ENCODE peak calls at places on chromosomes 16 and 17, in five cellular contexts. One of them, this sample, is unnamed.

GRCh38 chr17:72715906-72716572 is 376.4 kb downstream of the SLC39A11 start:
- DNase-seq in thoracic aorta: no peak
- DNase-seq in NCI-H1092: no peak
- DNase-seq in stimulated activated CD8-positive, alpha-beta memory T cell treated with anti-CD3 and anti-CD28 coated beads, Interleukin-12 subunit alpha, Interleukin-12 subunit beta, amount 100 ng/mL, for 4 hours: no peak
- DNase-seq in IMR-90: peak
- DNase-seq in this sample: peak

GRCh38 chr17:40097931-40098845 is 2.2 kb downstream of the NR1D1 start:
- DNase-seq in thoracic aorta: peak
- DNase-seq in NCI-H1092: no peak
- DNase-seq in stimulated activated CD8-positive, alpha-beta memory T cell treated with anti-CD3 and anti-CD28 coated beads, Interleukin-12 subunit alpha, Interleukin-12 subunit beta, amount 100 ng/mL, for 4 hours: no peak
- DNase-seq in IMR-90: no peak
- DNase-seq in this sample: peak

GRCh38 chr16:24482681-24483202 is 56.6 kb upstream of the RBBP6 start:
- DNase-seq in thoracic aorta: no peak
- DNase-seq in NCI-H1092: no peak
- DNase-seq in stimulated activated CD8-positive, alpha-beta memory T cell treated with anti-CD3 and anti-CD28 coated beads, Interleukin-12 subunit alpha, Interleukin-12 subunit beta, amount 100 ng/mL, for 4 hours: no peak
- DNase-seq in IMR-90: no peak
- DNase-seq in this sample: no peak

GRCh38 chr16:15879255-15879804 is 9.1 kb downstream of the CEP20 start:
- DNase-seq in thoracic aorta: no peak
- DNase-seq in NCI-H1092: no peak
- DNase-seq in stimulated activated CD8-positive, alpha-beta memory T cell treated with anti-CD3 and anti-CD28 coated beads, Interleukin-12 subunit alpha, Interleukin-12 subunit beta, amount 100 ng/mL, for 4 hours: no peak
- DNase-seq in IMR-90: peak
- DNase-seq in this sample: peak

GRCh38 chr16:19294156-19294649 is 8.7 kb downstream of the CLEC19A start:
- DNase-seq in thoracic aorta: no peak
- DNase-seq in NCI-H1092: no peak
- DNase-seq in stimulated activated CD8-positive, alpha-beta memory T cell treated with anti-CD3 and anti-CD28 coated beads, Interleukin-12 subunit alpha, Interleukin-12 subunit beta, amount 100 ng/mL, for 4 hours: no peak
- DNase-seq in IMR-90: no peak
- DNase-seq in this sample: no peak

GRCh38 chr17:72397223-72397667 is 276.4 kb downstream of the SOX9 start:
- DNase-seq in thoracic aorta: no peak
- DNase-seq in NCI-H1092: no peak
- DNase-seq in stimulated activated CD8-positive, alpha-beta memory T cell treated with anti-CD3 and anti-CD28 coated beads, Interleukin-12 subunit alpha, Interleukin-12 subunit beta, amount 100 ng/mL, for 4 hours: no peak
- DNase-seq in IMR-90: no peak
- DNase-seq in this sample: no peak

GRCh38 chr16:57304169-57305061 is 19.9 kb upstream of the PLLP start:
- DNase-seq in thoracic aorta: peak
- DNase-seq in NCI-H1092: no peak
- DNase-seq in stimulated activated CD8-positive, alpha-beta memory T cell treated with anti-CD3 and anti-CD28 coated beads, Interleukin-12 subunit alpha, Interleukin-12 subunit beta, amount 100 ng/mL, for 4 hours: no peak
- DNase-seq in IMR-90: peak
- DNase-seq in this sample: peak

GRCh38 chr17:66831383-66832220 is 3.3 kb upstream of the CACNG5 start:
- DNase-seq in thoracic aorta: no peak
- DNase-seq in NCI-H1092: no peak
- DNase-seq in stimulated activated CD8-positive, alpha-beta memory T cell treated with anti-CD3 and anti-CD28 coated beads, Interleukin-12 subunit alpha, Interleukin-12 subunit beta, amount 100 ng/mL, for 4 hours: no peak
- DNase-seq in IMR-90: no peak
- DNase-seq in this sample: no peak

GRCh38 chr16:10752843-10753523 is 9.3 kb downstream of the NUBP1 start:
- DNase-seq in thoracic aorta: no peak
- DNase-seq in NCI-H1092: no peak
- DNase-seq in stimulated activated CD8-positive, alpha-beta memory T cell treated with anti-CD3 and anti-CD28 coated beads, Interleukin-12 subunit alpha, Interleukin-12 subunit beta, amount 100 ng/mL, for 4 hours: no peak
- DNase-seq in IMR-90: no peak
- DNase-seq in this sample: no peak

GRCh38 chr17:43517615-43518386 is 28.3 kb downstream of the ETV4 start:
- DNase-seq in thoracic aorta: no peak
- DNase-seq in NCI-H1092: no peak
- DNase-seq in stimulated activated CD8-positive, alpha-beta memory T cell treated with anti-CD3 and anti-CD28 coated beads, Interleukin-12 subunit alpha, Interleukin-12 subunit beta, amount 100 ng/mL, for 4 hours: no peak
- DNase-seq in IMR-90: peak
- DNase-seq in this sample: peak

GRCh38 chr16:12426122-12426521 is 377.6 kb downstream of the CPPED1 start:
- DNase-seq in thoracic aorta: no peak
- DNase-seq in NCI-H1092: no peak
- DNase-seq in stimulated activated CD8-positive, alpha-beta memory T cell treated with anti-CD3 and anti-CD28 coated beads, Interleukin-12 subunit alpha, Interleukin-12 subunit beta, amount 100 ng/mL, for 4 hours: no peak
- DNase-seq in IMR-90: peak
- DNase-seq in this sample: no peak

GRCh38 chr16:4915226-4915761 is 21.7 kb downstream of the PPL start:
- DNase-seq in thoracic aorta: no peak
- DNase-seq in NCI-H1092: no peak
- DNase-seq in stimulated activated CD8-positive, alpha-beta memory T cell treated with anti-CD3 and anti-CD28 coated beads, Interleukin-12 subunit alpha, Interleukin-12 subunit beta, amount 100 ng/mL, for 4 hours: no peak
- DNase-seq in IMR-90: peak
- DNase-seq in this sample: no peak

GRCh38 chr17:44331249-44331760 is 6.7 kb upstream of the SLC25A39 start:
- DNase-seq in thoracic aorta: no peak
- DNase-seq in NCI-H1092: peak
- DNase-seq in stimulated activated CD8-positive, alpha-beta memory T cell treated with anti-CD3 and anti-CD28 coated beads, Interleukin-12 subunit alpha, Interleukin-12 subunit beta, amount 100 ng/mL, for 4 hours: no peak
- DNase-seq in IMR-90: peak
- DNase-seq in this sample: peak

GRCh38 chr17:12342609-12343248 is 322.1 kb downstream of the MAP2K4 start:
- DNase-seq in thoracic aorta: no peak
- DNase-seq in NCI-H1092: no peak
- DNase-seq in stimulated activated CD8-positive, alpha-beta memory T cell treated with anti-CD3 and anti-CD28 coated beads, Interleukin-12 subunit alpha, Interleukin-12 subunit beta, amount 100 ng/mL, for 4 hours: no peak
- DNase-seq in IMR-90: no peak
- DNase-seq in this sample: peak

GRCh38 chr16:62225675-62226074 is 189.4 kb upstream of the CDH8 start:
- DNase-seq in thoracic aorta: no peak
- DNase-seq in NCI-H1092: peak
- DNase-seq in stimulated activated CD8-positive, alpha-beta memory T cell treated with anti-CD3 and anti-CD28 coated beads, Interleukin-12 subunit alpha, Interleukin-12 subunit beta, amount 100 ng/mL, for 4 hours: no peak
- DNase-seq in IMR-90: no peak
- DNase-seq in this sample: peak

GRCh38 chr17:80101946-80102706 is 745 bp downstream of the GAA start:
- DNase-seq in thoracic aorta: no peak
- DNase-seq in NCI-H1092: no peak
- DNase-seq in stimulated activated CD8-positive, alpha-beta memory T cell treated with anti-CD3 and anti-CD28 coated beads, Interleukin-12 subunit alpha, Interleukin-12 subunit beta, amount 100 ng/mL, for 4 hours: no peak
- DNase-seq in IMR-90: peak
- DNase-seq in this sample: peak

GRCh38 chr17:56896968-56897359 is 16.9 kb downstream of the TRIM25 start:
- DNase-seq in thoracic aorta: no peak
- DNase-seq in NCI-H1092: no peak
- DNase-seq in stimulated activated CD8-positive, alpha-beta memory T cell treated with anti-CD3 and anti-CD28 coated beads, Interleukin-12 subunit alpha, Interleukin-12 subunit beta, amount 100 ng/mL, for 4 hours: no peak
- DNase-seq in IMR-90: no peak
- DNase-seq in this sample: no peak

GRCh38 chr16:12095275-12096161 is 119.0 kb downstream of the SNX29 start:
- DNase-seq in thoracic aorta: no peak
- DNase-seq in NCI-H1092: peak
- DNase-seq in stimulated activated CD8-positive, alpha-beta memory T cell treated with anti-CD3 and anti-CD28 coated beads, Interleukin-12 subunit alpha, Interleukin-12 subunit beta, amount 100 ng/mL, for 4 hours: peak
- DNase-seq in IMR-90: peak
- DNase-seq in this sample: peak

GRCh38 chr17:40562841-40563370 is 2.4 kb downstream of the CCR7 start:
- DNase-seq in thoracic aorta: no peak
- DNase-seq in NCI-H1092: no peak
- DNase-seq in stimulated activated CD8-positive, alpha-beta memory T cell treated with anti-CD3 and anti-CD28 coated beads, Interleukin-12 subunit alpha, Interleukin-12 subunit beta, amount 100 ng/mL, for 4 hours: no peak
- DNase-seq in IMR-90: no peak
- DNase-seq in this sample: no peak

GRCh38 chr17:82235775-82236141 is 6.9 kb downstream of the SLC16A3 start:
- DNase-seq in thoracic aorta: no peak
- DNase-seq in NCI-H1092: no peak
- DNase-seq in stimulated activated CD8-positive, alpha-beta memory T cell treated with anti-CD3 and anti-CD28 coated beads, Interleukin-12 subunit alpha, Interleukin-12 subunit beta, amount 100 ng/mL, for 4 hours: no peak
- DNase-seq in IMR-90: no peak
- DNase-seq in this sample: peak

GRCh38 chr17:49946208-49946607 is 22.8 kb upstream of the DLX4 start:
- DNase-seq in thoracic aorta: no peak
- DNase-seq in NCI-H1092: no peak
- DNase-seq in stimulated activated CD8-positive, alpha-beta memory T cell treated with anti-CD3 and anti-CD28 coated beads, Interleukin-12 subunit alpha, Interleukin-12 subunit beta, amount 100 ng/mL, for 4 hours: no peak
- DNase-seq in IMR-90: no peak
- DNase-seq in this sample: no peak